ENCODE peak calls at places on chromosomes 11 and 22, in five cellular contexts. One of them, this sample, is unnamed.

GRCh38 chr11:19978668-19979518 is 181.4 kb downstream of the DBX1 start:
- DNase-seq in esophagus squamous epithelium: no peak
- DNase-seq in A549: peak
- DNase-seq in GM12892: no peak
- DNase-seq in Peyer's patch: no peak
- DNase-seq in this sample: peak

GRCh38 chr11:289145-289705 is 299 bp downstream of the PGGHG start:
- DNase-seq in esophagus squamous epithelium: no peak
- DNase-seq in Peyer's patch: peak
- DNase-seq in A549: no peak
- DNase-seq in GM12892: no peak
- DNase-seq in this sample: no peak

GRCh38 chr22:28544431-28544868 is 135.2 kb downstream of the TTC28 start:
- DNase-seq in A549: no peak
- DNase-seq in esophagus squamous epithelium: no peak
- DNase-seq in GM12892: no peak
- DNase-seq in Peyer's patch: no peak
- DNase-seq in this sample: no peak

GRCh38 chr22:40400173-40400572 is 29.8 kb downstream of the SGSM3 start:
- DNase-seq in A549: no peak
- DNase-seq in Peyer's patch: no peak
- DNase-seq in GM12892: no peak
- DNase-seq in esophagus squamous epithelium: no peak
- DNase-seq in this sample: no peak

GRCh38 chr11:59901306-59901705 is 22.7 kb downstream of the OOSP3 start:
- DNase-seq in A549: peak
- DNase-seq in esophagus squamous epithelium: no peak
- DNase-seq in GM12892: no peak
- DNase-seq in Peyer's patch: no peak
- DNase-seq in this sample: peak

GRCh38 chr11:35235944-35236666 is 97.1 kb downstream of the CD44 start:
- DNase-seq in A549: peak
- DNase-seq in Peyer's patch: no peak
- DNase-seq in GM12892: no peak
- DNase-seq in esophagus squamous epithelium: no peak
- DNase-seq in this sample: no peak

GRCh38 chr22:38167988-38168407 is 13.6 kb downstream of the PLA2G6 start:
- DNase-seq in esophagus squamous epithelium: no peak
- DNase-seq in Peyer's patch: no peak
- DNase-seq in A549: no peak
- DNase-seq in GM12892: no peak
- DNase-seq in this sample: no peak

GRCh38 chr11:69294621-69295078 is 695 bp downstream of the MYEOV start:
- DNase-seq in esophagus squamous epithelium: no peak
- DNase-seq in Peyer's patch: no peak
- DNase-seq in A549: peak
- DNase-seq in GM12892: no peak
- DNase-seq in this sample: no peak

GRCh38 chr11:81644239-81644840 is 1089.3 kb downstream of the FAM181B start:
- DNase-seq in Peyer's patch: no peak
- DNase-seq in esophagus squamous epithelium: no peak
- DNase-seq in GM12892: peak
- DNase-seq in A549: peak
- DNase-seq in this sample: peak

GRCh38 chr11:95704865-95705264 is 84.7 kb downstream of the FAM76B start:
- DNase-seq in GM12892: no peak
- DNase-seq in Peyer's patch: no peak
- DNase-seq in esophagus squamous epithelium: no peak
- DNase-seq in A549: no peak
- DNase-seq in this sample: no peak

GRCh38 chr22:31056986-31057599 is 24.0 kb upstream of the SMTN start:
- DNase-seq in esophagus squamous epithelium: no peak
- DNase-seq in A549: no peak
- DNase-seq in Peyer's patch: no peak
- DNase-seq in GM12892: no peak
- DNase-seq in this sample: no peak

GRCh38 chr11:64343740-64344133 is 3.7 kb downstream of the CCDC88B start:
- DNase-seq in Peyer's patch: peak
- DNase-seq in GM12892: no peak
- DNase-seq in A549: peak
- DNase-seq in esophagus squamous epithelium: no peak
- DNase-seq in this sample: no peak

DNA sequence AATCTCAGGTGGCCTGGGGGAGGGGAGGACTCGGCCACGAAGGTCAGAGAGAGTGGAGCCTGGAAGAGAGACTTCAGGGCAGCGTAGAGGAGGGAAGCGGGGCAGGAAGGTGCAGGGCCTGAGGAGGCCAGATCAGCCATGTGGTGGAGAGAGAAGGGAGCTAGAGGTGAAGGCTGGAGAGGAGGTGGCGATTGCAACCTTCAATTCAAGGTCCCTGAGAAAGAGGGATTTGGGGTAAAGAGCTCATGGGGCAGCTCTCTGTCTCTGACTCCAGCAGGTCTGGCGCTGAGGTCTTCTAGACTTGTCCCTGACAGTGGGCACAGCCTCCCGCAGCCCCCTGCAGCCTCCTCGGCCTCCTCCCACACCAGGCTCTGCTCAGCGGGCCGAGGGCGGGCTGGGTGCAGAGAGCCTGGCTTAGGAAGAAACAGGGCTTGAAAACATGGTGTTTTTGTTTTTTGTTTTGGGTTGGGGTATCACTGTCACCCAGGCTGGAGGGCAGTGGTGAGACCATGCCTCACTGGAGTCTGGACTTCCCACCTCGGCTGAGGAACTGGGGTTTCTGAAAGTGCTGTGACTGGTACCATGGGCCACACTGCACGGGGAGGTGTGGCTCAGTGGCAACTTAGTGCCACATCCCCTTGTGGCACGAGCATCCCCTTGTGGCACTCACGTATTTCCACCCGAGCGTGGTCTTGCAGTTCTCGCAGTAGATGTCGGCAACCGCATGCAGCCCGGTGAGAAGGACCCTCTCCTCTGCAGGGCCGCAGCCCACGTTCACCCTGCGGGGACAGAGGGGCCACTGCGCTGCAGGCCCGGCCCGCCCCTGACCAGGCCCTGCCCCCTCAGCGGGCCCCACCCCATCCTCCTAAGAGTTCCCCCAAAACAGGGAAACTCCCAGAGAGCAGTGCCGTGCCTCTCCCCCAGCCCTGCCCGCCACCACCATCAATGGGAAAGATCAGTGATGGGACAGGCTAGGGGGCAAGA is 32.6 kb downstream of the YPEL1 start:
- DNase-seq in GM12892: no peak
- DNase-seq in Peyer's patch: peak
- DNase-seq in A549: no peak
- DNase-seq in esophagus squamous epithelium: no peak
- DNase-seq in this sample: no peak
- TF ChIP-seq POLR2A in GM12892: no peak
- TF ChIP-seq POLR2A in Peyer's patch: no peak
- TF ChIP-seq POLR2A in A549: no peak
- TF ChIP-seq POLR2A in esophagus squamous epithelium: no peak
- TF ChIP-seq POLR2A in this sample: no peak

GRCh38 chr11:74604311-74604710 is 11.9 kb downstream of the POLD3 start:
- DNase-seq in Peyer's patch: no peak
- DNase-seq in A549: no peak
- DNase-seq in esophagus squamous epithelium: no peak
- DNase-seq in GM12892: no peak
- DNase-seq in this sample: no peak

GRCh38 chr11:74605403-74605802 is 13.0 kb downstream of the POLD3 start:
- DNase-seq in Peyer's patch: no peak
- DNase-seq in GM12892: no peak
- DNase-seq in esophagus squamous epithelium: no peak
- DNase-seq in A549: no peak
- DNase-seq in this sample: no peak

DNA sequence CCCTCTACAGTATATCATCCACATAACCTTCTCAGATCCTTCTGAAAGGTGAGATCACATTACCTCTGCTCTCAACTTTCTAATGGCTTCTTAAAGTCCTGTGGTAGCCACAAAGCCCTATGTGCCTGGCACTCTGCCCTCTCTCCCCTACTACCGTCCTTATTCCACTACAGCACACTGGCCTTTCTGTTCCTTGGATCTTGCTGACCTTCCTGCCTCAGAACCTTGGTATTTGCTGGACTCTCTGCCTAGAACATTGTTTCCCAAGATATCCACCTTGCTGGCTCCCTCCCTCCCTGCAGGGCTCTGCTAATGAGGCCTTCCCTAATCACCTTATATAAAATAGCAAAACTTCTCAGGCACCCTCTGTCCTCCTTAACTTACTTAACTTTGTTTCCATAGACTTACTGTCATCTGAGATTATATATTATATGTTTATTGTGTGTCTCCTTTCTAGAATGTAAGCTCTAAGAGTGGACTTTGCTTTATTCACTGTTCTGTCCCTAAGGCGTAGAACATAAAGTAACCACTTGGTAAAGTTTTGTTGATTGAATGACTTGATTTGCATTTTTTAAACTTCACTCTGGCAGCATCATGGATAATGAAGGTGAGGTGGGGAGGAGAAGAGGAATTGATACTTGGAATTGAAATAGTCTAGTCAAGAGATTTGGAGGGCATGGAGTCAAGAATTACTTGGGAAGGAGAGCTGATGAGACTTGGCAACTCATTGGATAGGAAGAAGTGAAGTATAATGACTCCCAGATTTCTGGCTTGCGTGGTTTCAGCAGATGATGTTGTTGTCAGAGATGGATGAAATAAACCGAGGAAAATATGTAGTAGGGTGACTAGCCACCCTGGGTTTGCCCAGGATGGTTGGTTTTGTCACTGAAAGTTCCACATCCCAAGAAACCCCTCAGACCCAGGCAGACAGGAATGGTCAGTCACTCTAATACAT is 10.5 kb downstream of the POLD3 start:
- DNase-seq in esophagus squamous epithelium: no peak
- DNase-seq in Peyer's patch: no peak
- DNase-seq in GM12892: no peak
- DNase-seq in A549: no peak
- DNase-seq in this sample: no peak
- TF ChIP-seq POLR2A in esophagus squamous epithelium: no peak
- TF ChIP-seq POLR2A in Peyer's patch: no peak
- TF ChIP-seq POLR2A in GM12892: no peak
- TF ChIP-seq POLR2A in A549: no peak
- TF ChIP-seq POLR2A in this sample: no peak

DNA sequence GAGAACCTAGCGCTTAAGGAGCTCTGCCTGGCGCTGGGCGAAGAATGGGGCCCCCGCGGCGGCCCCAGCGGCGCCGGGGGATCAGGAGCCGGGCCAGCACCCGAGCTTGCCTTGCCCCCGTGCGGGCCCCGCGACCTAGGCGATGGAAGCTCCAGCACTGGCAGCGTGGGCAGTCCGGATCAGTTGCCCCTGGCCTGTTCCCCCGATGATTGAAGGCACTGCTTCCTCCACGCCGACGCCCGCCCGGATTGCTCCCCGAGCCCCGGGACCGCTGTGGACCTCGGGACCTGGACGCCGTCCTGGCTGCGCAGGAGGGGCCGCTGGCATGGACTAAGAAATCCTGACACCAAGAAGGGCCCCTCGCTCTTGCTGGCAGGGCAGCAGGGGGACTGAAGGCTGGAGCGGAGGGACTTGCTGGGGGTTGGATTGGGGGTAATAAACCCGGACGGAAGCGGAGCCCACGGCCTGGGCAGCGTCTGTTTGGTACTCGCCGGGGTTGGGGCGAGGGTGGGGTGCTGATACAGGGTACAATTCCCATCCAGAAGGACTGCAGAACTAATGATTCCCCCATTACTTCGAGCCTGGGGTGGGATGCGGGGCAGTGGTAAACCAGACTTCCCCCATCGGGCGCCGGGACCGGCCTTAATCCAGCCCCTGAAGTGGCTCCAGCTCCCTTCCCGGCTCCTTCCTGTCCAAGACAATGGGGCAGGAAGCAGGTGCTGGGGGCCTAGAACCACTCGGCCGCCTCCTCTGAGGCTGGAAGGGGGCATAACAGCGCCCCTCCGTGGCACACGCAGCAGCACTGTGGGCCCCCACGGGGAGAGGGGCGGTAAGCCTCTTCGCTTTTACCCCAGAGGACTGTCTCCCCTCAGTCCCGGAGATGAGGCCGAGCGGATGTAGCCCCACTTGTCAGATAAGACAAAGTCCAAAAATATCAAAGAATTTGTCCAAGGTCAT is 985 bp downstream of the CCDC85B start:
- DNase-seq in esophagus squamous epithelium: no peak
- DNase-seq in Peyer's patch: peak
- DNase-seq in GM12892: no peak
- DNase-seq in A549: peak
- DNase-seq in this sample: no peak
- TF ChIP-seq POLR2A in esophagus squamous epithelium: no peak
- TF ChIP-seq POLR2A in Peyer's patch: no peak
- TF ChIP-seq POLR2A in GM12892: peak
- TF ChIP-seq POLR2A in A549: peak
- TF ChIP-seq POLR2A in this sample: peak

GRCh38 chr22:20395181-20395896 is 1.4 kb downstream of the ZNF74 start:
- DNase-seq in esophagus squamous epithelium: no peak
- DNase-seq in Peyer's patch: no peak
- DNase-seq in GM12892: no peak
- DNase-seq in A549: no peak
- DNase-seq in this sample: no peak

GRCh38 chr22:20391222-20391621 is 2.7 kb upstream of the ZNF74 start:
- DNase-seq in A549: no peak
- DNase-seq in Peyer's patch: no peak
- DNase-seq in esophagus squamous epithelium: no peak
- DNase-seq in GM12892: no peak
- DNase-seq in this sample: no peak

GRCh38 chr22:20395897-20396287 is 1.9 kb downstream of the ZNF74 start:
- DNase-seq in A549: no peak
- DNase-seq in esophagus squamous epithelium: no peak
- DNase-seq in Peyer's patch: no peak
- DNase-seq in GM12892: no peak
- DNase-seq in this sample: no peak

GRCh38 chr22:20392983-20393704 is 807 bp upstream of the ZNF74 start:
- DNase-seq in esophagus squamous epithelium: no peak
- DNase-seq in GM12892: no peak
- DNase-seq in Peyer's patch: no peak
- DNase-seq in A549: no peak
- DNase-seq in this sample: no peak

DNA sequence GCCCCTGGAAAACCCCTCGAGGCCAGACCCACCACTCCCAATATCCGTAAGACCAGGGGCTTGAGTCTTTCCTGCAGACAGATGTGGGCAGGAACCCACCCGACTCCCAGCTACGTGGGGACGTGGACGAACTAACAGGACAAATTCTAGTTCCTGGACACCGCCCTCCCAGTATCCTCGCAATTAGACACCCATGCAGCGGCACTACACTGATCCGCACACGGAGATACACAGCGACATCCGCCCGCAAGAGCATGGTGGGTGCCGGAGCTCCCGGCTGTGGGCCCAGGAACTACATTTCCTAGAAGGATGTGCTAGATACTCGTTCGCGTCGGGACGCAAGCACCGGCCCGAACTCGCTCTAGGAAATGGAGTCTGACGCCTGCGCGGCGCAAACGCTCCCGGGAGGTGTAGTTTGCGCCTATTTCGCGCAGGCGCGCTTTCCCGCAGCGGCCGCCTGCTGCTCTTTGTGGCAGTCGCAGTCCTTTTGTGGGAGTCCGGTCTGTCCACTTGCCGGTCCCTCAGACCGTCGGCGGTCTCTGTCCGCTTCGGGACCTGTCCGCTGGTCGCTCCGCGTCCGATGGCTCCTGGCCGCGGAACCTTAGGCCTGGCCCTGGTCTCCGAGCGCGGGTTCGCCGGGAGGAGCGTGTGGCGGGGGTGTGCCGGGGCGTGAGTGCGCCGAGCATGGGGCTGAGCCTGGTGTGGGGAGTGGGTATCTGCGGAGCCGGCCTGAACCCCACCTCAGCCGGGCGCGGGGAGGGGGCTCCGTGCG is at the start of gene ZNF74:
- DNase-seq in Peyer's patch: peak
- DNase-seq in GM12892: peak
- DNase-seq in A549: peak
- DNase-seq in esophagus squamous epithelium: peak
- DNase-seq in this sample: peak
- TF ChIP-seq POLR2A in Peyer's patch: peak
- TF ChIP-seq POLR2A in GM12892: peak
- TF ChIP-seq POLR2A in A549: peak
- TF ChIP-seq POLR2A in esophagus squamous epithelium: no peak
- TF ChIP-seq POLR2A in this sample: peak